ENCODE peak calls at places on chromosome 9, in nine cellular contexts. One of them, this sample, is unnamed.

GRCh38 chr9:6567140-6567591 is 78.4 kb downstream of the GLDC start:
- DNase-seq in MCF 10A: peak; percentile 87
- DNase-seq in right lobe of liver: no peak
- DNase-seq in foreskin fibroblast: peak; percentile 96
- DNase-seq in GM10248: no peak
- DNase-seq in AG04450: peak; percentile 63
- DNase-seq in omental fat pad: no peak
- DNase-seq in cardiac muscle cell: peak; percentile 92
- DNase-seq in mucosa of descending colon: no peak
- DNase-seq in this sample: no peak

GRCh38 chr9:15936316-15936869 is 383.6 kb downstream of the CCDC171 start:
- DNase-seq in cardiac muscle cell: peak; percentile 59
- DNase-seq in foreskin fibroblast: peak; percentile 89
- DNase-seq in AG04450: no peak
- DNase-seq in right lobe of liver: no peak
- DNase-seq in MCF 10A: peak; percentile 2
- DNase-seq in omental fat pad: no peak
- DNase-seq in mucosa of descending colon: no peak
- DNase-seq in GM10248: no peak
- DNase-seq in this sample: no peak

GRCh38 chr9:94995294-94995693 is 268.8 kb downstream of the AOPEP start:
- DNase-seq in omental fat pad: no peak
- DNase-seq in cardiac muscle cell: no peak
- DNase-seq in MCF 10A: no peak
- DNase-seq in GM10248: no peak
- DNase-seq in mucosa of descending colon: no peak
- DNase-seq in foreskin fibroblast: no peak
- DNase-seq in AG04450: no peak
- DNase-seq in right lobe of liver: no peak
- DNase-seq in this sample: no peak

GRCh38 chr9:73125651-73126050 is 26.0 kb upstream of the ANXA1 start:
- DNase-seq in omental fat pad: no peak
- DNase-seq in right lobe of liver: no peak
- DNase-seq in AG04450: no peak
- DNase-seq in GM10248: no peak
- DNase-seq in cardiac muscle cell: no peak
- DNase-seq in foreskin fibroblast: peak; percentile 75
- DNase-seq in mucosa of descending colon: no peak
- DNase-seq in MCF 10A: no peak
- DNase-seq in this sample: no peak

GRCh38 chr9:128292009-128292408 is 15.9 kb downstream of the SWI5 start:
- DNase-seq in MCF 10A: no peak
- DNase-seq in mucosa of descending colon: no peak
- DNase-seq in omental fat pad: no peak
- DNase-seq in cardiac muscle cell: no peak
- DNase-seq in AG04450: no peak
- DNase-seq in GM10248: no peak
- DNase-seq in foreskin fibroblast: no peak
- DNase-seq in right lobe of liver: no peak
- DNase-seq in this sample: no peak

GRCh38 chr9:131720330-131720729 is 19.5 kb downstream of the RAPGEF1 start:
- DNase-seq in MCF 10A: no peak
- DNase-seq in right lobe of liver: no peak
- DNase-seq in omental fat pad: no peak
- DNase-seq in mucosa of descending colon: peak; percentile 29
- DNase-seq in AG04450: no peak
- DNase-seq in GM10248: no peak
- DNase-seq in foreskin fibroblast: no peak
- DNase-seq in cardiac muscle cell: no peak
- DNase-seq in this sample: no peak

GRCh38 chr9:126088336-126088735 is 238.3 kb upstream of the MVB12B start:
- DNase-seq in GM10248: no peak
- DNase-seq in right lobe of liver: no peak
- DNase-seq in mucosa of descending colon: no peak
- DNase-seq in AG04450: no peak
- DNase-seq in foreskin fibroblast: no peak
- DNase-seq in MCF 10A: no peak
- DNase-seq in omental fat pad: no peak
- DNase-seq in cardiac muscle cell: no peak
- DNase-seq in this sample: no peak

GRCh38 chr9:567128-567745 is 274.3 kb upstream of the DMRT1 start:
- DNase-seq in foreskin fibroblast: no peak
- DNase-seq in GM10248: peak; percentile 38
- DNase-seq in AG04450: no peak
- DNase-seq in MCF 10A: no peak
- DNase-seq in mucosa of descending colon: no peak
- DNase-seq in right lobe of liver: no peak
- DNase-seq in cardiac muscle cell: no peak
- DNase-seq in omental fat pad: no peak
- DNase-seq in this sample: no peak

GRCh38 chr9:3332802-3333201 is 193.0 kb downstream of the RFX3 start:
- DNase-seq in mucosa of descending colon: no peak
- DNase-seq in GM10248: no peak
- DNase-seq in foreskin fibroblast: peak; percentile 22
- DNase-seq in omental fat pad: no peak
- DNase-seq in AG04450: no peak
- DNase-seq in MCF 10A: no peak
- DNase-seq in cardiac muscle cell: peak; percentile 76
- DNase-seq in right lobe of liver: no peak
- DNase-seq in this sample: no peak

GRCh38 chr9:87587356-87587745 is 89.7 kb downstream of the DAPK1 start:
- DNase-seq in foreskin fibroblast: no peak
- DNase-seq in AG04450: no peak
- DNase-seq in GM10248: no peak
- DNase-seq in omental fat pad: no peak
- DNase-seq in right lobe of liver: no peak
- DNase-seq in mucosa of descending colon: no peak
- DNase-seq in MCF 10A: no peak
- DNase-seq in cardiac muscle cell: no peak
- DNase-seq in this sample: no peak

GRCh38 chr9:105401651-105402050 is 46.2 kb upstream of the FSD1L start:
- DNase-seq in MCF 10A: no peak
- DNase-seq in GM10248: no peak
- DNase-seq in right lobe of liver: no peak
- DNase-seq in AG04450: no peak
- DNase-seq in omental fat pad: no peak
- DNase-seq in mucosa of descending colon: no peak
- DNase-seq in foreskin fibroblast: peak; percentile 74
- DNase-seq in cardiac muscle cell: peak; percentile 67
- DNase-seq in this sample: no peak

GRCh38 chr9:95157491-95158151 is 159.9 kb downstream of the FANCC start:
- DNase-seq in omental fat pad: no peak
- DNase-seq in GM10248: peak; percentile 66
- DNase-seq in foreskin fibroblast: peak; percentile 92
- DNase-seq in MCF 10A: peak; percentile 69
- DNase-seq in cardiac muscle cell: peak; percentile 96
- DNase-seq in right lobe of liver: no peak
- DNase-seq in mucosa of descending colon: peak; percentile 56
- DNase-seq in AG04450: peak; percentile 87
- DNase-seq in this sample: no peak

GRCh38 chr9:21039302-21039701 is 7.9 kb upstream of the HACD4 start:
- DNase-seq in MCF 10A: no peak
- DNase-seq in AG04450: no peak
- DNase-seq in GM10248: no peak
- DNase-seq in cardiac muscle cell: no peak
- DNase-seq in mucosa of descending colon: no peak
- DNase-seq in foreskin fibroblast: no peak
- DNase-seq in omental fat pad: no peak
- DNase-seq in right lobe of liver: no peak
- DNase-seq in this sample: no peak

GRCh38 chr9:98399950-98400683 is 144.7 kb upstream of the TBC1D2 start:
- DNase-seq in foreskin fibroblast: no peak
- DNase-seq in MCF 10A: no peak
- DNase-seq in AG04450: no peak
- DNase-seq in mucosa of descending colon: no peak
- DNase-seq in cardiac muscle cell: no peak
- DNase-seq in right lobe of liver: no peak
- DNase-seq in GM10248: no peak
- DNase-seq in omental fat pad: no peak
- DNase-seq in this sample: no peak
- TF ChIP-seq CTCF in foreskin fibroblast: peak; percentile 9
- TF ChIP-seq CTCF in MCF 10A: no peak
- TF ChIP-seq CTCF in AG04450: peak; percentile 20
- TF ChIP-seq CTCF in mucosa of descending colon: no peak
- TF ChIP-seq CTCF in cardiac muscle cell: no peak
- TF ChIP-seq CTCF in right lobe of liver: no peak
- TF ChIP-seq CTCF in GM10248: no peak
- TF ChIP-seq CTCF in omental fat pad: no peak
- TF ChIP-seq CTCF in this sample: no peak

DNA sequence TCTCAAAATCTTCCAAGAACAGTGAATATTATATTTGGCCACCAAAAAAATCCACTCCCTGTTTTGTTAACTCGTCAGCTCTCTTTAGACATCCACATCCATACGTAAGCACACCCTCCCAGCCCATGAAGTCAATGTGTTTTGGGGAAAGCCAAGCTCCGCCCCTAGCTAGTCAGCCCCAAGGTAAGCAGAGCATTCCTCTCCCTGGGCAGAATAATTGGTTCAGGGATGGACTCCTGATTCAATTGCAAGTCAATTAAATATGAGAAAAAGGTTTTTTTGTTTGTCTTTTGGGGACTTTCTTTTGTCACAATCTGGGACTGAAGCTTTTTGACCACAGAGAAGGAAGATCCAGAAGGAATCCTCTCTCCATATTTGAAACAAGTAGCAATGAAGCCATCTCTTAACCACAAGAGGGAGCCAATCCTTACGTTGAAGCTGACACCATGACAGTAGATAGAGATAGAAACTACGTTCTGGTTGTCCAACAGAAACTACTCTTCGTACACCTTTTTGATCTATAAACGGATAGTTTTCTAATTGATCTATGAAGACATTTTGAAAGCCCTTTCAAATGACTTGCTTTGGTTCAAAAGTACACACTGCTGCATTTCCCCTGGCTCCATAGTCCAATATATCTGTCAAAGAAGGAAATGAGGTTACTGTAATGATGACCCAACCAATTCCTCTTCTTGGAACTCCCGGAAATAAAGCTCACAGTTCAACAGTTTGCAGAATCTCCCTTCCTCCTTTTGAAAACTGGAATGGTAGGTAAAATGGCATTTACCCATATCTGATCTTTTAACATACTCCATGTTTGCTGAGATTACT is 166.4 kb downstream of the TLE1 start:
- DNase-seq in AG04450: peak; percentile 11
- DNase-seq in MCF 10A: peak; percentile 79
- DNase-seq in cardiac muscle cell: peak; percentile 78
- DNase-seq in GM10248: no peak
- DNase-seq in foreskin fibroblast: peak; percentile 67
- DNase-seq in omental fat pad: no peak
- DNase-seq in mucosa of descending colon: peak; percentile 48
- DNase-seq in right lobe of liver: peak; percentile 38
- DNase-seq in this sample: no peak
- TF ChIP-seq CTCF in AG04450: peak; percentile 57
- TF ChIP-seq CTCF in MCF 10A: peak; percentile 60
- TF ChIP-seq CTCF in cardiac muscle cell: peak; percentile 80
- TF ChIP-seq CTCF in GM10248: peak; percentile 16
- TF ChIP-seq CTCF in foreskin fibroblast: peak; percentile 60
- TF ChIP-seq CTCF in omental fat pad: no peak
- TF ChIP-seq CTCF in mucosa of descending colon: peak; percentile 20
- TF ChIP-seq CTCF in right lobe of liver: peak; percentile 70
- TF ChIP-seq CTCF in this sample: peak; percentile 54

GRCh38 chr9:124038790-124039633 is 27.4 kb downstream of the LHX2 start:
- DNase-seq in foreskin fibroblast: no peak
- DNase-seq in cardiac muscle cell: no peak
- DNase-seq in GM10248: no peak
- DNase-seq in omental fat pad: no peak
- DNase-seq in MCF 10A: no peak
- DNase-seq in AG04450: no peak
- DNase-seq in right lobe of liver: no peak
- DNase-seq in mucosa of descending colon: no peak
- DNase-seq in this sample: no peak
- TF ChIP-seq CTCF in foreskin fibroblast: peak; percentile 9
- TF ChIP-seq CTCF in cardiac muscle cell: no peak
- TF ChIP-seq CTCF in GM10248: no peak
- TF ChIP-seq CTCF in omental fat pad: no peak
- TF ChIP-seq CTCF in MCF 10A: no peak
- TF ChIP-seq CTCF in AG04450: no peak
- TF ChIP-seq CTCF in right lobe of liver: no peak
- TF ChIP-seq CTCF in mucosa of descending colon: no peak
- TF ChIP-seq CTCF in this sample: no peak

GRCh38 chr9:75604661-75605060 is 285.8 kb upstream of the PCSK5 start:
- DNase-seq in mucosa of descending colon: no peak
- DNase-seq in cardiac muscle cell: no peak
- DNase-seq in AG04450: no peak
- DNase-seq in right lobe of liver: no peak
- DNase-seq in omental fat pad: no peak
- DNase-seq in GM10248: no peak
- DNase-seq in MCF 10A: no peak
- DNase-seq in foreskin fibroblast: no peak
- DNase-seq in this sample: no peak

GRCh38 chr9:75602074-75602473 is 288.4 kb upstream of the PCSK5 start:
- DNase-seq in foreskin fibroblast: no peak
- DNase-seq in right lobe of liver: no peak
- DNase-seq in mucosa of descending colon: no peak
- DNase-seq in omental fat pad: no peak
- DNase-seq in cardiac muscle cell: no peak
- DNase-seq in AG04450: no peak
- DNase-seq in GM10248: no peak
- DNase-seq in MCF 10A: no peak
- DNase-seq in this sample: no peak

GRCh38 chr9:75599249-75599648 is 291.2 kb upstream of the PCSK5 start:
- DNase-seq in GM10248: no peak
- DNase-seq in cardiac muscle cell: no peak
- DNase-seq in MCF 10A: no peak
- DNase-seq in mucosa of descending colon: no peak
- DNase-seq in right lobe of liver: no peak
- DNase-seq in omental fat pad: no peak
- DNase-seq in AG04450: no peak
- DNase-seq in foreskin fibroblast: no peak
- DNase-seq in this sample: no peak

DNA sequence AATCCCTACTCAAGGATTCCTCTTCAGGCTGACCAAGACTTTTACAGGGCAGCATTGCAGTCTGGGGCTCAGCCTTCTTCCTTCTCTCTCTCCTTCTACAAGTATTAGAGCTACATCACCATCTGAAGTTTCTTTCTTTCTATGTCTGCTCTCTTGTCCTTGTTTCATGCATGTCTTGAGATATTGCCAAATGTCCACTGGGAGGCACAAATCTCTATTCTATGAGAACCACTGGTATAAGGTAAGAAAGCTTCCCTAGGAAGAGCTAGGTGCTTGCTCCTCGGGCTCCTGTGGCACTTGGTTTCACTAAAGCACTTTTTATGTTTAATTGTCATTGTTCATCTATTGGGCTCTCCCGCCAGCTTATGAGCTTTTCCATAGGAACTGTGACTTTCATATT is 289.2 kb upstream of the PCSK5 start:
- DNase-seq in GM10248: no peak
- DNase-seq in mucosa of descending colon: peak; percentile 16
- DNase-seq in omental fat pad: no peak
- DNase-seq in foreskin fibroblast: no peak
- DNase-seq in MCF 10A: peak; percentile 34
- DNase-seq in right lobe of liver: no peak
- DNase-seq in AG04450: no peak
- DNase-seq in cardiac muscle cell: no peak
- DNase-seq in this sample: no peak
- TF ChIP-seq CTCF in GM10248: no peak
- TF ChIP-seq CTCF in mucosa of descending colon: no peak
- TF ChIP-seq CTCF in omental fat pad: no peak
- TF ChIP-seq CTCF in foreskin fibroblast: no peak
- TF ChIP-seq CTCF in MCF 10A: no peak
- TF ChIP-seq CTCF in right lobe of liver: no peak
- TF ChIP-seq CTCF in AG04450: no peak
- TF ChIP-seq CTCF in cardiac muscle cell: no peak
- TF ChIP-seq CTCF in this sample: peak; percentile 27